ENCODE peak calls at places on chromosomes 5 and 9, in nine cellular contexts. S, D, E, V, J, O, R, M and F are unnamed samples. For H3K4me1, the result is how much of the 10 kb centered on the place peaks cover.

GRCh38 chr9:136437839-136438547 is 1.7 kb downstream of the INPP5E start:
- DNase-seq in V (no peak), M (no peak), E (no peak), R (no peak), O (no peak), S (no peak), D (no peak), J (peak), F (no peak)

GRCh38 chr9:110048473-110048975 is 159.4 kb downstream of the C9orf152 start:
- DNase-seq in R (peak), V (peak), M (peak), J (peak), O (peak), D (peak), S (peak), E (peak), F (peak)

GRCh38 chr9:135671591-135672041 is 8.5 kb downstream of the LCN9 start:
- DNase-seq in J (no peak), S (no peak), R (peak), M (peak), O (peak), E (no peak), D (peak), V (no peak), F (no peak)

GRCh38 chr9:111271481-111272080 is 58.4 kb downstream of the OR2K2 start:
- DNase-seq in J (peak), S (no peak), R (no peak), V (no peak), O (no peak), E (no peak), M (no peak), D (peak), F (no peak)

GRCh38 chr9:87443461-87443860 is 54.2 kb upstream of the DAPK1 start:
- DNase-seq in D (no peak), M (no peak), S (no peak), R (no peak), O (no peak), J (no peak), V (no peak), E (no peak), F (no peak)

GRCh38 chr5:148653271-148653839 is 972 bp downstream of the HTR4 start:
- DNase-seq in V (no peak), D (no peak), J (no peak), O (no peak), S (no peak), E (no peak), R (no peak), M (peak), F (no peak)

GRCh38 chr9:21031091-21031817 is at the start of gene HACD4:
- DNase-seq in R (peak), S (peak), M (peak), O (peak), J (peak), E (no peak), V (peak), D (peak), F (peak)

GRCh38 chr5:83015676-83016075 is 61.5 kb downstream of the TMEM167A start:
- DNase-seq in S (no peak), D (peak), R (no peak), M (no peak), J (no peak), O (no peak), V (no peak), E (no peak), F (no peak)

GRCh38 chr9:114372971-114373591 is 14.7 kb downstream of the AKNA start:
- DNase-seq in O (peak), M (peak), V (no peak), E (peak), J (no peak), S (peak), D (no peak), R (peak), F (peak)

GRCh38 chr5:572398-573019 is 39.6 kb upstream of the CEP72 start:
- DNase-seq in R (no peak), D (no peak), M (peak), V (no peak), O (no peak), J (no peak), S (no peak), E (no peak), F (no peak)

GRCh38 chr5:151150484-151151262 is 6.9 kb downstream of the ANXA6 start:
- DNase-seq in V (no peak), O (peak), M (peak), E (peak), D (peak), J (peak), R (peak), S (peak), F (no peak)

GRCh38 chr5:159286420-159287035 is 23.4 kb downstream of the UBLCP1 start:
- DNase-seq in E (peak), J (peak), O (no peak), S (no peak), R (no peak), M (no peak), D (peak), V (no peak), F (no peak)

GRCh38 chr5:157059891-157060290 is 975 bp upstream of the HAVCR1 start:
- DNase-seq in M (no peak), D (no peak), O (no peak), S (no peak), J (peak), E (no peak), V (no peak), R (no peak), F (no peak)

GRCh38 chr5:107381189-107381856 is 289.4 kb downstream of the EFNA5 start:
- DNase-seq in V (no peak), O (no peak), S (no peak), D (no peak), J (peak), M (no peak), E (no peak), R (no peak), F (no peak)

GRCh38 chr9:113343732-113344231 is 3.7 kb upstream of the WDR31 start:
- DNase-seq in R (peak), O (peak), E (no peak), M (peak), V (no peak), J (peak), D (peak), S (peak), F (peak)

GRCh38 chr5:168207450-168208029 is 83.9 kb upstream of the WWC1 start:
- DNase-seq in S (no peak), D (no peak), M (no peak), R (no peak), E (no peak), V (peak), J (no peak), O (no peak), F (no peak)

GRCh38 chr5:134511796-134512660 is 13.4 kb upstream of the JADE2 start:
- DNase-seq in V (no peak), R (peak), D (peak), E (no peak), J (peak), S (peak), O (peak), M (peak), F (peak)

GRCh38 chr5:115948013-115948605 is 14.2 kb upstream of the LVRN start:
- DNase-seq in M (no peak), V (no peak), E (no peak), S (no peak), J (peak), R (no peak), D (no peak), O (no peak), F (no peak)

GRCh38 chr9:128280084-128280622 is 4.1 kb downstream of the SWI5 start:
- DNase-seq in S (no peak), V (no peak), M (no peak), O (no peak), D (no peak), R (no peak), J (no peak), E (no peak), F (no peak)

GRCh38 chr5:181086410-181087229 is 44.3 kb downstream of the OR2V1 start:
- DNase-seq in E (no peak), R (no peak), V (no peak), M (no peak), S (no peak), D (no peak), O (no peak), J (no peak), F (no peak)

GRCh38 chr9:74499111-74499601 is 2.0 kb downstream of the RORB start:
- DNase-seq in O (no peak), V (peak), R (no peak), J (no peak), M (no peak), D (peak), E (no peak), S (no peak), F (no peak)

GRCh38 chr5:101904736-101905135 is 391.3 kb downstream of the SLCO4C1 start:
- DNase-seq in V (no peak), J (no peak), S (no peak), O (no peak), D (no peak), E (no peak), M (no peak), R (no peak), F (no peak)

GRCh38 chr5:138949223-138949574 is 74.1 kb upstream of the LRRTM2 start:
- DNase-seq in S (no peak), R (no peak), J (no peak), D (no peak), O (no peak), V (no peak), E (no peak), M (peak), F (peak)

GRCh38 chr5:180116441-180117377 is 45.1 kb upstream of the RNF130 start:
- DNase-seq in M (peak), V (no peak), R (no peak), E (no peak), D (no peak), O (peak), S (peak), J (no peak), F (peak)

GRCh38 chr9:34332370-34332964 is 3.1 kb downstream of the NUDT2 start:
- DNase-seq in V (peak), E (peak), R (no peak), O (no peak), S (no peak), M (no peak), D (peak), J (peak), F (no peak)

GRCh38 chr9:18786936-18787658 is 245.9 kb downstream of the SAXO1 start:
- DNase-seq in S (no peak), J (peak), D (no peak), V (no peak), E (no peak), O (no peak), M (no peak), R (no peak), F (no peak)

GRCh38 chr9:89969881-89970639 is 365.2 kb downstream of the GADD45G start:
- DNase-seq in R (no peak), E (no peak), M (no peak), S (no peak), J (peak), D (no peak), O (no peak), V (no peak), F (no peak)

GRCh38 chr5:64869419-64869818 is 100.7 kb downstream of the CWC27 start:
- DNase-seq in M (no peak), J (peak), E (no peak), V (peak), R (no peak), S (no peak), D (no peak), O (no peak), F (no peak)

GRCh38 chr5:177301503-177302165 is 1.9 kb downstream of the RAB24 start:
- DNase-seq in M (peak), J (peak), R (no peak), S (peak), E (no peak), D (no peak), O (no peak), V (no peak), F (peak)

GRCh38 chr5:122661496-122662180 is 113.2 kb upstream of the SNX2 start:
- DNase-seq in J (peak), M (no peak), D (no peak), O (no peak), R (no peak), V (no peak), S (no peak), E (no peak), F (no peak)

GRCh38 chr5:120304653-120305052 is 159.4 kb upstream of the PRR16 start:
- DNase-seq in O (no peak), E (no peak), J (peak), M (no peak), R (no peak), D (no peak), V (no peak), S (no peak), F (no peak)

GRCh38 chr5:171571663-171572062 is 152.2 kb downstream of the FGF18 start:
- DNase-seq in O (no peak), V (no peak), E (no peak), M (no peak), R (no peak), D (no peak), S (no peak), J (peak), F (no peak)

GRCh38 chr5:122192477-122192876 is 63.1 kb downstream of the ZNF474 start:
- DNase-seq in R (no peak), J (no peak), E (no peak), O (no peak), M (no peak), D (no peak), V (no peak), S (no peak), F (no peak)

GRCh38 chr5:11791777-11792176 is 112.5 kb downstream of the CTNND2 start:
- DNase-seq in V (no peak), J (no peak), M (no peak), O (no peak), E (no peak), S (no peak), R (no peak), D (no peak), F (no peak)

GRCh38 chr9:36925033-36925432 is 109.0 kb downstream of the PAX5 start:
- DNase-seq in S (no peak), O (no peak), V (no peak), R (no peak), J (peak), E (no peak), D (no peak), M (peak), F (no peak)

GRCh38 chr9:36923025-36923625 is 110.9 kb downstream of the PAX5 start:
- DNase-seq in R (no peak), M (peak), E (no peak), V (no peak), J (no peak), D (no peak), O (no peak), S (no peak), F (no peak)

GRCh38 chr9:36922548-36922947 is 111.5 kb downstream of the PAX5 start:
- DNase-seq in J (peak), S (no peak), E (no peak), D (no peak), O (no peak), M (peak), R (no peak), V (no peak), F (no peak)

GRCh38 chr9:36928210-36928609 is 105.9 kb downstream of the PAX5 start:
- DNase-seq in D (no peak), S (no peak), E (no peak), M (no peak), O (no peak), R (no peak), J (no peak), V (no peak), F (no peak)

GRCh38 chr9:36924071-36924470 is 110.0 kb downstream of the PAX5 start:
- DNase-seq in O (no peak), J (peak), R (no peak), V (no peak), E (no peak), S (no peak), M (peak), D (no peak), F (no peak)
- H3K4me1 ChIP-seq in O (under half), J (under half), R (under half), V (under half), E (under half), S (under half), M (under half), D (under half), F (under half)

DNA sequence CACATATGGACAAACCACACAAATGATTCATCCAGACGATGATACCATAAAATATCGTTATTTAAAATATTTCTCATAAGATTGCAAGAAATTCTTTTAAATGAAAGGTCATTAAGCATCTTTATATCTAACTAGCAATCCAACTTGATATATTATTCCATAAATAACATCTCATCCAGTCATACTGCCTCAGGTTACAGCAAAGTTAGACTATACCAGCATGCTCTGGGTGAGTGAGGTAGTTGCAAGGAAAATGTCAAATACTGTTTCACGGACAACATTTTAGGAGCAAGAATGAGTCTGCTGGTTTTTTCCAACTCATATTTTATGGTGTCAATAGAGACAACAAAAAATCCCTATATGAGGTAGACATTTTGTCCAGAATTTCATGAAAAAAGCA is 200.9 kb upstream of the TRPM3 start:
- DNase-seq in M (no peak), S (no peak), V (no peak), O (no peak), E (no peak), D (no peak), J (no peak), R (no peak), F (no peak)
- H3K4me1 ChIP-seq in M (under half), S (under half), V (under half), O (under half), E (under half), D (under half), J (under half), R (under half), F (under half)

GRCh38 chr5:158272409-158272808 is 413.5 kb upstream of the CLINT1 start:
- DNase-seq in V (no peak), D (no peak), J (no peak), R (no peak), E (no peak), M (no peak), S (no peak), O (no peak), F (no peak)
- H3K4me1 ChIP-seq in V (under half), D (under half), J (under half), R (under half), E (under half), M (under half), S (under half), O (under half), F (under half)

DNA sequence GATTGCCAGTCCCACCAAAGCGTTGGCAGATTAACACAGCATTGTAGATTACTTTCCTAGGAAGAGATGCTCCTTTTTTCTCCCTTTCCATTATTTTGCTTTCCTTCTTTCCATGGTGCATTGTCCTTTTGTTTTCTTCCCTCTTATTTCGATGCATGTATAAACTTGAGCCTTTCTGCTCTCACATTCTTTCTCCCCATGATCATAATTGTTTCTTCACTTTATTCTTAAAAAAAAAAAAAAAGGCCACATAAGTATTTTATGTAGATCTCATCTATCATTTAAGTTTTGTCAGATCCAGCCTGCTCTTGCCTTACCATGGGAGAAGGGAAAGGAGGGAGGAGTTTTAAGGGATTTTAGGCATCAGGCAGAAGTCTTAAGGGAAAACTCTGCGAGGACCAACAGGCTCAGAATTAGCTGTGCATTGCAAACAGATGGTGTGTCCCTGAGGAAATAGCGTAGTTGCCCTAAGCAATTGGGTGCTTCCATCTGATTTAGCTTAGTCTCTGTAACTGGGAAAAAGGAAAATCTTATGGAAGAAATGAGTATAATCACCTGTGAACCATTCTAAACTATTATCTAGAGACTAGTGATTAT is 11.1 kb downstream of the TGFBR1 start:
- DNase-seq in V (no peak), E (no peak), R (no peak), S (no peak), D (no peak), J (no peak), O (no peak), M (no peak), F (no peak)
- H3K4me1 ChIP-seq in V (under half), E (half or more), R (under half), S (under half), D (under half), J (under half), O (under half), M (half or more), F (under half)

GRCh38 chr5:136034492-136034891 is 5.7 kb downstream of the TGFBI start:
- DNase-seq in R (peak), M (peak), S (peak), V (no peak), O (no peak), J (no peak), E (peak), D (no peak), F (peak)
- H3K4me1 ChIP-seq in R (under half), M (half or more), S (under half), V (under half), O (under half), J (half or more), E (half or more), D (under half), F (under half)

GRCh38 chr5:96654209-96654608 is 8.0 kb upstream of the CAST start:
- DNase-seq in D (no peak), M (no peak), V (no peak), J (no peak), E (no peak), R (no peak), O (no peak), S (no peak), F (no peak)
- H3K4me1 ChIP-seq in D (under half), M (under half), V (under half), J (half or more), E (under half), R (under half), O (under half), S (under half), F (under half)

GRCh38 chr9:77587851-77588250 is 60.3 kb downstream of the GNA14 start:
- DNase-seq in O (no peak), E (no peak), R (no peak), V (no peak), M (no peak), S (no peak), J (no peak), D (no peak), F (no peak)

GRCh38 chr9:77588319-77588937 is 59.7 kb downstream of the GNA14 start:
- DNase-seq in V (peak), D (peak), O (no peak), J (peak), S (no peak), E (no peak), R (no peak), M (no peak), F (no peak)

GRCh38 chr9:77586591-77586990 is 61.5 kb downstream of the GNA14 start:
- DNase-seq in O (no peak), D (no peak), R (no peak), V (no peak), E (no peak), J (no peak), M (no peak), S (no peak), F (no peak)

GRCh38 chr9:77587036-77587435 is 61.1 kb downstream of the GNA14 start:
- DNase-seq in J (no peak), E (no peak), O (no peak), M (no peak), S (no peak), V (no peak), D (no peak), R (no peak), F (no peak)

GRCh38 chr9:77589046-77589795 is 58.9 kb downstream of the GNA14 start:
- DNase-seq in J (no peak), V (no peak), D (no peak), M (no peak), S (no peak), E (no peak), O (no peak), R (no peak), F (no peak)
- H3K4me1 ChIP-seq in J (under half), V (under half), D (under half), M (under half), S (under half), E (under half), O (under half), R (under half), F (under half)

DNA sequence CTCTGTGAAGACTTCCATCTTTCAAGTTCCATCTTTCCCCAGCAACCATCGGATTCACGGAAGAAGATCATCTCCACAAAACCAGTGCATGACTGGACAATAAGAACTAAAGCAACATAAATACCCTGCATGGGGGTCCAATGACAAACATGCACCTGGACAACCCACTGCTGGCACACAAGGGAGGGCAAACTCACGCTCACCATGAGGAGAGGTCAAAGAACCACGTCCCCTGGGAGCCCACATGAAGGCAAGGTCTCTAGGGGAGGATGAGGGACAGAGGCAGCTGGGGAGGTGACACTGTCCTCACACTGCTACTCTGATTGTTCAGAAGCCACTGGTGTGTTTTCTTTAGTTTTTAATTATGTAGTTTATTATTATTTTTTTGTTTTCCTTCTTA is 190.8 kb downstream of the MED10 start:
- DNase-seq in J (no peak), O (no peak), D (no peak), V (no peak), E (peak), M (no peak), S (no peak), R (no peak), F (no peak)
- H3K4me1 ChIP-seq in J (under half), O (under half), D (under half), V (under half), E (half or more), M (under half), S (under half), R (under half), F (under half)

GRCh38 chr5:132434813-132435286 is 55.7 kb downstream of the IRF1 start:
- DNase-seq in M (no peak), S (peak), V (no peak), E (no peak), O (no peak), R (no peak), J (no peak), D (no peak), F (no peak)
- H3K4me1 ChIP-seq in M (half or more), S (under half), V (under half), E (half or more), O (under half), R (under half), J (under half), D (under half), F (half or more)